ENCODE peak calls at places on chromosomes 12 and 14, in four cellular contexts. O, I, U and P are unnamed samples.

GRCh38 chr14:90053044-90053443 is 8.8 kb upstream of the KCNK13 start:
- DNase-seq in O (no peak), I (no peak), U (no peak), P (no peak)

GRCh38 chr14:44956866-44957265 is 4.9 kb downstream of the KLHL28 start:
- DNase-seq in O (no peak), I (no peak), U (no peak), P (no peak)

GRCh38 chr12:126076515-126076914 is 1011.3 kb downstream of the AACS start:
- DNase-seq in O (no peak), I (no peak), U (no peak), P (no peak)

GRCh38 chr12:26614217-26614616 is 218.8 kb downstream of the ITPR2 start:
- DNase-seq in O (no peak), I (peak; percentile 29), U (peak; percentile 71), P (no peak)

GRCh38 chr14:104499784-104500496 is 79.6 kb upstream of the C14orf180 start:
- DNase-seq in O (no peak), I (no peak), U (no peak), P (no peak)

GRCh38 chr14:104895786-104896642 is 28.7 kb upstream of the PLD4 start:
- DNase-seq in O (no peak), I (no peak), U (no peak), P (no peak)

GRCh38 chr12:56391721-56392120 is 29.1 kb upstream of the APOF start:
- DNase-seq in O (no peak), I (no peak), U (no peak), P (no peak)

GRCh38 chr12:213527-213932 is 427 bp downstream of the SLC6A12 start:
- DNase-seq in O (no peak), I (no peak), U (no peak), P (no peak)

GRCh38 chr12:13205809-13206559 is 9.5 kb downstream of the EMP1 start:
- DNase-seq in O (peak; percentile 67), I (no peak), U (no peak), P (peak; percentile 87)

GRCh38 chr14:90398315-90398811 is 1.5 kb downstream of the CALM1 start:
- DNase-seq in O (no peak), I (peak; percentile 48), U (peak; percentile 47), P (no peak)

GRCh38 chr12:508145-508544 is 48.4 kb downstream of the B4GALNT3 start:
- DNase-seq in O (no peak), I (no peak), U (no peak), P (no peak)

GRCh38 chr14:61452452-61452851 is 131.1 kb downstream of the PRKCH start:
- DNase-seq in O (no peak), I (no peak), U (no peak), P (no peak)

GRCh38 chr14:31084385-31084784 is 58.2 kb upstream of the STRN3 start:
- DNase-seq in O (no peak), I (no peak), U (no peak), P (no peak)

GRCh38 chr14:94021416-94022157 is 4.6 kb upstream of the OTUB2 start:
- DNase-seq in O (no peak), I (no peak), U (no peak), P (no peak)

GRCh38 chr14:101075801-101076413 is 172.4 kb upstream of the RTL1 start:
- DNase-seq in O (no peak), I (no peak), U (no peak), P (no peak)

GRCh38 chr14:35578639-35579038 is 44.7 kb downstream of the INSM2 start:
- DNase-seq in O (no peak), I (no peak), U (no peak), P (no peak)

GRCh38 chr14:81164167-81164774 is 56.5 kb downstream of the GTF2A1 start:
- DNase-seq in O (peak; percentile 63), I (peak; percentile 86), U (peak; percentile 25), P (peak; percentile 88)

GRCh38 chr14:46661728-46662127 is 10.1 kb upstream of the RPL10L start:
- DNase-seq in O (no peak), I (no peak), U (no peak), P (no peak)